ENCODE peak calls at places on chromosomes 4 and X, in five cellular contexts. One of them, this sample, is unnamed.

GRCh38 chr4:8422786-8423185 is 17.7 kb downstream of the ACOX3 start:
- DNase-seq in kidney: no peak
- DNase-seq in upper lobe of right lung: no peak
- DNase-seq in heart right ventricle: no peak
- DNase-seq in stomach: no peak
- DNase-seq in this sample: no peak

GRCh38 chrX:2650865-2651264 is 40.2 kb upstream of the CD99 start:
- DNase-seq in kidney: no peak
- DNase-seq in upper lobe of right lung: no peak
- DNase-seq in heart right ventricle: no peak
- DNase-seq in stomach: no peak
- DNase-seq in this sample: no peak

GRCh38 chr4:52869196-52869595 is 7.1 kb downstream of the RASL11B start:
- DNase-seq in stomach: peak
- DNase-seq in upper lobe of right lung: peak
- DNase-seq in heart right ventricle: peak
- DNase-seq in kidney: peak
- DNase-seq in this sample: no peak

GRCh38 chr4:82372874-82373815 is 646 bp downstream of the HNRNPD start:
- DNase-seq in stomach: peak
- DNase-seq in kidney: peak
- DNase-seq in heart right ventricle: peak
- DNase-seq in upper lobe of right lung: peak
- DNase-seq in this sample: peak

GRCh38 chr4:122879001-122879400 is 43.4 kb downstream of the NUDT6 start:
- DNase-seq in heart right ventricle: no peak
- DNase-seq in kidney: no peak
- DNase-seq in upper lobe of right lung: no peak
- DNase-seq in stomach: no peak
- DNase-seq in this sample: no peak

GRCh38 chr4:154416183-154416543 is 75.4 kb downstream of the DCHS2 start:
- DNase-seq in kidney: no peak
- DNase-seq in heart right ventricle: peak
- DNase-seq in upper lobe of right lung: no peak
- DNase-seq in stomach: no peak
- DNase-seq in this sample: no peak

GRCh38 chr4:74006009-74006476 is 7.6 kb upstream of the CXCL5 start:
- DNase-seq in kidney: no peak
- DNase-seq in heart right ventricle: no peak
- DNase-seq in stomach: no peak
- DNase-seq in upper lobe of right lung: no peak
- DNase-seq in this sample: no peak

GRCh38 chr4:990746-991367 is 2.3 kb downstream of the SLC26A1 start:
- DNase-seq in heart right ventricle: no peak
- DNase-seq in stomach: no peak
- DNase-seq in upper lobe of right lung: no peak
- DNase-seq in kidney: peak
- DNase-seq in this sample: peak

GRCh38 chrX:135981662-135982061 is 3.6 kb upstream of the SLC9A6 start:
- DNase-seq in heart right ventricle: no peak
- DNase-seq in stomach: no peak
- DNase-seq in kidney: no peak
- DNase-seq in upper lobe of right lung: no peak
- DNase-seq in this sample: no peak

GRCh38 chr4:8303485-8304281 is 34.1 kb downstream of the HTRA3 start:
- DNase-seq in heart right ventricle: no peak
- DNase-seq in kidney: no peak
- DNase-seq in upper lobe of right lung: no peak
- DNase-seq in stomach: no peak
- DNase-seq in this sample: peak

GRCh38 chrX:1521459-1521956 is 15.5 kb downstream of the P2RY8 start:
- DNase-seq in stomach: no peak
- DNase-seq in upper lobe of right lung: peak
- DNase-seq in heart right ventricle: no peak
- DNase-seq in kidney: no peak
- DNase-seq in this sample: no peak

GRCh38 chr4:131348258-131348657 is 1800.8 kb upstream of the PCDH10 start:
- DNase-seq in upper lobe of right lung: no peak
- DNase-seq in heart right ventricle: no peak
- DNase-seq in stomach: no peak
- DNase-seq in kidney: no peak
- DNase-seq in this sample: no peak

GRCh38 chr4:161767116-161767515 is 396.7 kb downstream of the FSTL5 start:
- DNase-seq in heart right ventricle: no peak
- DNase-seq in kidney: no peak
- DNase-seq in upper lobe of right lung: no peak
- DNase-seq in stomach: no peak
- DNase-seq in this sample: no peak

GRCh38 chr4:158211288-158211687 is 1.0 kb downstream of the TMEM144 start:
- DNase-seq in stomach: peak
- DNase-seq in kidney: no peak
- DNase-seq in upper lobe of right lung: no peak
- DNase-seq in heart right ventricle: no peak
- DNase-seq in this sample: no peak

GRCh38 chr4:145878501-145879435 is 59.9 kb downstream of the ZNF827 start:
- DNase-seq in upper lobe of right lung: no peak
- DNase-seq in heart right ventricle: no peak
- DNase-seq in kidney: no peak
- DNase-seq in stomach: no peak
- DNase-seq in this sample: no peak

GRCh38 chr4:103303011-103303410 is 104.9 kb upstream of the CENPE start:
- DNase-seq in heart right ventricle: no peak
- DNase-seq in upper lobe of right lung: no peak
- DNase-seq in kidney: no peak
- DNase-seq in stomach: no peak
- DNase-seq in this sample: no peak

GRCh38 chrX:3712080-3712869 is 1.2 kb downstream of the PRKX start:
- DNase-seq in stomach: no peak
- DNase-seq in heart right ventricle: no peak
- DNase-seq in upper lobe of right lung: no peak
- DNase-seq in kidney: no peak
- DNase-seq in this sample: no peak

GRCh38 chrX:153765138-153766079 is 1.4 kb downstream of the PLXNB3 start:
- DNase-seq in heart right ventricle: peak
- DNase-seq in kidney: peak
- DNase-seq in upper lobe of right lung: peak
- DNase-seq in stomach: no peak
- DNase-seq in this sample: peak
- H3K27ac ChIP-seq in heart right ventricle: peak
- H3K27ac ChIP-seq in kidney: no peak
- H3K27ac ChIP-seq in upper lobe of right lung: peak
- H3K27ac ChIP-seq in stomach: peak
- H3K27ac ChIP-seq in this sample: peak

GRCh38 chr4:26030780-26031179 is 116.8 kb downstream of the SMIM20 start:
- DNase-seq in stomach: no peak
- DNase-seq in kidney: no peak
- DNase-seq in upper lobe of right lung: no peak
- DNase-seq in heart right ventricle: no peak
- DNase-seq in this sample: no peak

GRCh38 chr4:26029512-26030131 is 115.6 kb downstream of the SMIM20 start:
- DNase-seq in stomach: no peak
- DNase-seq in heart right ventricle: peak
- DNase-seq in kidney: no peak
- DNase-seq in upper lobe of right lung: no peak
- DNase-seq in this sample: peak

GRCh38 chr4:26030260-26030667 is 116.2 kb downstream of the SMIM20 start:
- DNase-seq in stomach: no peak
- DNase-seq in kidney: no peak
- DNase-seq in heart right ventricle: no peak
- DNase-seq in upper lobe of right lung: no peak
- DNase-seq in this sample: no peak

GRCh38 chr4:26028133-26028792 is 114.2 kb downstream of the SMIM20 start:
- DNase-seq in heart right ventricle: no peak
- DNase-seq in kidney: no peak
- DNase-seq in stomach: no peak
- DNase-seq in upper lobe of right lung: no peak
- DNase-seq in this sample: no peak

GRCh38 chr4:26028793-26029511 is 114.9 kb downstream of the SMIM20 start:
- DNase-seq in kidney: peak
- DNase-seq in upper lobe of right lung: peak
- DNase-seq in heart right ventricle: peak
- DNase-seq in stomach: peak
- DNase-seq in this sample: peak
- TF ChIP-seq CTCF in kidney: peak
- TF ChIP-seq CTCF in upper lobe of right lung: peak
- TF ChIP-seq CTCF in heart right ventricle: peak
- TF ChIP-seq CTCF in stomach: peak
- TF ChIP-seq CTCF in this sample: peak

DNA sequence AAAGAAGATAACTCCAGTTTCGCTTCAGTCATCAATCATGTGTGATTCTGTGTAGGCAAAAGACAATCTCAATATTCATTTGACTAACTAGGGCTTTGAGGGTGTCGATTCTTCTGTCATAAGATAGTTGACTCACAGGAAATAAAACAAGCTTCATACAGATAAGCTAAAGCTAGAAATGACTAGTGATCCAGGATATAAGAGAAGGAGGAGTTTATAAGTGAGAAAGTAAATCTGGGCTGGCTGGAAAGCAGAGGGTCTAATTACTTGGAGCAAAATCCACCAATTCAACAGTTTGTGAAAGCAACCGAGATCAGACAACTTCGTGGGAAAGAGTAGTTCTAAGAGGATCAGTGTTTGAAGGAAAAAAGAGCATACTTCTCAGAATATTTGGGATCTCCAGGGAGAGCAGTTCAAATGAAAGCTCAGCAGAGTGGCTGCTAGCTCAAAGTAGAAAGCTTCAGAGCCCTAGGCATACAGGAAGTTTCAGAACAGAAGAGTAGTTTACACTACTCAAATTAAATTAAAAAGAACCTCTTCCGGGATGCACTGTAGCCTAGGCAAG is 429.3 kb downstream of the INPP4B start:
- DNase-seq in heart right ventricle: no peak
- DNase-seq in kidney: no peak
- DNase-seq in stomach: no peak
- DNase-seq in upper lobe of right lung: no peak
- DNase-seq in this sample: no peak
- H3K27ac ChIP-seq in heart right ventricle: no peak
- H3K27ac ChIP-seq in kidney: no peak
- H3K27ac ChIP-seq in stomach: no peak
- H3K27ac ChIP-seq in upper lobe of right lung: no peak
- H3K27ac ChIP-seq in this sample: no peak

DNA sequence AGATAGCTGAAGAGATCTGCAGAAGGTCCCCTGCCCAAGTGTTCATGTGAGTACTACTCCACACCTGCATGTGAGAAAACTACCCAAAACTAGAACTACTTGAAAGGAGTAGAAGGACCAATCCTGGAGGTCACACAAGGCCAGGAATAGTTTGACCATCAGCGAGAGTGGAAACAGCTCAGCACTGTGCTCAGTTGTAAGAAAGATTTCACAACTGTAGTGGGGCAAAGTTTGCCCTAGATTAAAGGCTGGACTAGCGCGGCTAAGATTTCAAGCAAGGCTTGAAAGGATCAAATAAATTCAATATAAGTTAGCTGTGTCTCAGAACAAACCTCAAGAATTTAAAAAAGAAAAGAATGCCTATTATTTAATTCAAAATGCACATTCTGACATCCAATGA is 422.7 kb upstream of the LCORL start:
- DNase-seq in heart right ventricle: no peak
- DNase-seq in stomach: no peak
- DNase-seq in kidney: no peak
- DNase-seq in upper lobe of right lung: no peak
- DNase-seq in this sample: no peak
- TF ChIP-seq CTCF in heart right ventricle: no peak
- TF ChIP-seq CTCF in stomach: no peak
- TF ChIP-seq CTCF in kidney: no peak
- TF ChIP-seq CTCF in upper lobe of right lung: no peak
- TF ChIP-seq CTCF in this sample: no peak

GRCh38 chr4:176014583-176015108 is 51.0 kb upstream of the WDR17 start:
- DNase-seq in kidney: no peak
- DNase-seq in heart right ventricle: no peak
- DNase-seq in stomach: no peak
- DNase-seq in upper lobe of right lung: no peak
- DNase-seq in this sample: no peak

GRCh38 chr4:176011523-176011922 is 54.1 kb upstream of the WDR17 start:
- DNase-seq in heart right ventricle: no peak
- DNase-seq in upper lobe of right lung: no peak
- DNase-seq in stomach: no peak
- DNase-seq in kidney: no peak
- DNase-seq in this sample: no peak

GRCh38 chr4:176009254-176009653 is 56.4 kb upstream of the WDR17 start:
- DNase-seq in upper lobe of right lung: no peak
- DNase-seq in kidney: no peak
- DNase-seq in stomach: no peak
- DNase-seq in heart right ventricle: no peak
- DNase-seq in this sample: no peak

DNA sequence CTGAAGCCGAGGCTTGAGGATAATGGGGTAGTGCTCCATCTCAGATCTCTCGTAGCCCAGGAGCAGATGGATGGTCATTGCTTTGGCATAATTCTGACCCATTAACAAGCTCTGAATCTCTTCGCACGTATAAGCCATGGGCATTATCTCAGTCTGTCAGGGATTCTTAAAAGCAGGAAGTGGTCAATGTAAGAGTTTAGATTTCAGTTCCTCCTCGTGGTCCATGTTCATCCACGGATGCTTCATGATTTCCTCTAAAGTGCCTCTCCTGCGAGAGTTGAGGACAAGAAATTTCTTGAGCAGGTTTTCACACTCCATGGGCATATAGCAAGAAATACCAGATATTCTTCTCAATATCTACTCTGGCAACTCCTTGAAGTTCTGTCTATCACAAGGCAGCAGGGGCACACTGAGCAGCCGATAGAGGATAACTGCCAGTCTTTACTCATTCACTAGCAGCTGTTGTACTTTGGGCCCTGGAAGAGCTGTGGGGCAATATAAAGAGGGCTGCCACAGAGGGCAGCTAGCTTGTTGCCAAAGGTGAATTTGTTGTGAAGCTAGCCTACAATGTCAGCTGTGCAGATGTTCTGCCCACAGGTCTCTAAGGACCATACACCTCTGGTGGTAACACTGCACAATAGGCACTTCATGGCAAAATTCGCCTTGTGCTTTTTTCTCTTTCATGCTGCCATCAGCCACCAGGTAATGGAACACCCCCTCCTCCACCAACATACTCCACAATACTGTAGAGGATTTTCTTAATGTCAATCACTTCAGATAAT is 52.0 kb upstream of the WDR17 start:
- DNase-seq in stomach: no peak
- DNase-seq in upper lobe of right lung: no peak
- DNase-seq in kidney: no peak
- DNase-seq in heart right ventricle: no peak
- DNase-seq in this sample: no peak
- H3K27ac ChIP-seq in stomach: no peak
- H3K27ac ChIP-seq in upper lobe of right lung: no peak
- H3K27ac ChIP-seq in kidney: no peak
- H3K27ac ChIP-seq in heart right ventricle: no peak
- H3K27ac ChIP-seq in this sample: no peak